ENCODE peak calls at places on chromosomes 13 and 19, in ten cellular contexts. Z, I, U, G, N, T, V, C, L and B are unnamed samples.

GRCh38 chr13:107466326-107466725 is 749.0 kb downstream of the LIG4 start:
- DNase-seq in V (no peak), T (no peak), N (no peak), Z (no peak), G (no peak), I (no peak), L (no peak), U (no peak), C (no peak), B (no peak)

GRCh38 chr13:114146629-114147028 is 14.2 kb upstream of the RASA3 start:
- DNase-seq in V (peak), Z (peak), I (no peak), U (no peak), T (no peak), C (no peak), N (no peak), L (no peak), G (no peak), B (no peak)

GRCh38 chr19:40933025-40933424 is 51.0 kb upstream of the CYP2A7 start:
- DNase-seq in G (no peak), L (no peak), T (no peak), I (peak), V (peak), N (no peak), Z (no peak), U (no peak), C (no peak), B (no peak)

GRCh38 chr13:48843630-48844380 is 131.9 kb upstream of the FNDC3A start:
- DNase-seq in C (no peak), N (no peak), G (no peak), V (no peak), Z (no peak), T (no peak), I (no peak), U (no peak), L (no peak), B (no peak)

GRCh38 chr19:58079792-58080191 is 18.2 kb downstream of the ZSCAN18 start:
- DNase-seq in C (no peak), G (no peak), V (no peak), Z (no peak), I (no peak), L (no peak), T (no peak), U (no peak), N (no peak), B (no peak)

GRCh38 chr19:52936151-52936957 is 13.1 kb upstream of the ZNF888 start:
- DNase-seq in I (no peak), Z (no peak), T (no peak), C (no peak), U (no peak), N (no peak), G (peak), V (no peak), L (no peak), B (peak)

GRCh38 chr13:99527346-99527745 is 26.1 kb downstream of the TM9SF2 start:
- DNase-seq in N (no peak), T (no peak), L (no peak), Z (no peak), G (no peak), C (no peak), I (no peak), U (no peak), V (no peak), B (no peak)

GRCh38 chr19:55173717-55174409 is 6.2 kb downstream of the SYT5 start:
- DNase-seq in Z (no peak), C (no peak), G (peak), V (peak), U (no peak), I (peak), L (peak), N (no peak), T (no peak), B (no peak)

DNA sequence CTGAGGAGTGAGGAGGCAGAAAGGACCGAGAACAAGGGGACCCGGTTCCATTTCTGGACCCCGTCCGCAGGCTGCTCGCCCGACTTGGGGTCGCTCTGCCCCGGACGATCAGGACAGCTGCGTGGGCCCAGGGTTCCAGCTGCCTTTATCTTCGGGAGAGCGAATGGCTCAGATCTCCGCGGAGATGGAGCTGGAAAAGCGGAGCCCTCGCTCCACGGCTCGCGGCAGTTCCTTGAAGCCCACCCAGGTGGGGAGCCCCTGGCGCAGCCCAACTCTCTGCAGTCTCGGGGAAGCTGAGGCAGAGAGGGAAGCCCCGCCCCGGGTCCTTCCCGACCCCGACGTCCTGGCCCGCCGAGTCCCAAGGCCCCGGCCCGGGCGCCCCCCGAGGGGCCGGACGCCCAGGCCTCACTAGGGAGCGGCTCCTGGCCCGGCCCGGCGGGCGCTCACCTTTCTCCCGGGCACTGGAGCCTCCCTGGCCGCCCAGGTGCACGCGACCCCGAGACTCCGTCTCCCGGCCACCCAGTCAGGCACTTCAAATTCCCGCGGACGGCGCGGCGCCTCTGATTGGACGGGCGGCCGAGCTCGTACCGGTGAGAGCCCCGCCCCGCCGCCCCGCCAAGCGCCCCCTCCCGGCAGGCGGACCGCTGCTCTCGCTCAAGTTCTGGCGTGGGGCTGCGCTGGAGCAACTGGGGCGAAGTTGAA is 485.7 kb downstream of the UQCRFS1 start:
- DNase-seq in U (no peak), T (peak), G (no peak), N (no peak), V (peak), I (no peak), L (peak), C (no peak), Z (no peak), B (no peak)
- TF ChIP-seq CTCF in U (no peak), T (no peak), G (peak), N (no peak), V (peak), I (no peak), L (no peak), C (no peak), Z (no peak), B (no peak)

GRCh38 chr19:39832341-39833083 is 1.4 kb downstream of the DYRK1B start:
- DNase-seq in Z (no peak), V (no peak), U (no peak), I (no peak), C (no peak), T (no peak), G (no peak), N (no peak), L (no peak), B (no peak)

GRCh38 chr19:39831679-39832078 is 2.3 kb downstream of the DYRK1B start:
- DNase-seq in L (no peak), T (no peak), V (no peak), G (no peak), C (no peak), N (no peak), I (no peak), U (no peak), Z (no peak), B (no peak)

GRCh38 chr19:39833160-39833463 is 850 bp downstream of the DYRK1B start:
- DNase-seq in N (no peak), L (no peak), V (no peak), C (no peak), G (no peak), I (no peak), U (no peak), T (no peak), Z (no peak), B (no peak)

GRCh38 chr19:39834287-39834841 is 402 bp upstream of the DYRK1B start:
- DNase-seq in C (no peak), G (no peak), I (no peak), V (no peak), Z (no peak), U (no peak), L (no peak), N (no peak), T (no peak), B (no peak)

GRCh38 chr19:39833464-39834286 is at the start of gene DYRK1B:
- DNase-seq in C (peak), U (peak), I (peak), N (peak), V (peak), Z (peak), G (peak), L (peak), T (peak), B (peak)
- TF ChIP-seq POLR2A in C (peak), U (no peak), I (peak), N (no peak), V (no peak), Z (peak), G (peak), L (no peak), T (no peak), B (no peak)

DNA sequence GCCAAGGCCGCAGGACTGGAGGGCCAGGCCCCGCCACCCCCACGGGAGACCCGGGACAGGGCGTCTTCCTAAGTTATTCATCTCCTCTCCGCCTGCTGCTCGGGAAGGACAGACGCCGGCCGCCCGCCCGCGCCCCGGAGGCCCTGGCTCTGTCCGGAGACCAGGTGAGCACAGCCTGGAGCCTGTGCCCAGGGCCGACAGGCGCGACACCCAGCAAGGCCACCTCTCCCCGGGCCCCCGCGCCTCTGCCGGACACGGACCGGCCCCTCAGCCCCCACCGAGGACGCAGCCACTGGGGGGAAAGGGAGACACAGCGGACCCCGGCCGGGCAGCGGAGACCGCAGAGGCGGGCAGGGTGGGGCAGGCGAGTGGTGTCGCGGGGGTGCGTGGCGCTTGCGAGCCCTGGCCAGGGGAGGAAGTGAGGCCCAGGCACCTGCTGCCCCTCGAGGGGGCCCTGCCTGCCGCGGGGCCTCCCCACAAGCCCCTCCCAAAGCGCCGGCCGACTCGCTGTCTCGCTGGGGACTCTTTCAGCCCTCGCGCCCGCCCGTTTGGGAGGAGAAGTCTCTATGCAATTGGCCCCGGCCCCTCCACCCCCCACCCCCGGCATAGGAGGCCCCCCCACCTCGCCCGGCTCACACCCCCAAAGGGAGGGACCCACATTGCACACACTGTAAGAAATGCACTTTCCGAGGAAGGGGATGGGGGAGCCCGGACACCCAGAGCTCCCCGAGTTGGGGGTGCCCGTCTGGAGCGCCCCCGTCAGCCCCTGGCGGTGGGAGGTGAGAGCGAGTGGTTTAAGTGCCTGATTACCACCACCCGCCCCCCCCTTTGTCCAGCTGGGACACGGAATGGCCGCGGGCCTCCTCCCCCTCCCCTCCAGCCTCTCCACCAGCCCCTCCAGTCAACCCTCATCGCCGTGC is 17.0 kb downstream of the SMIM24 start:
- DNase-seq in I (no peak), T (no peak), G (no peak), C (no peak), L (no peak), N (no peak), V (peak), U (no peak), Z (no peak), B (no peak)
- TF ChIP-seq CTCF in I (no peak), T (no peak), G (no peak), C (no peak), L (no peak), N (no peak), V (peak), U (no peak), Z (no peak), B (no peak)

GRCh38 chr13:51452391-51453307 is at the start of gene INTS6:
- DNase-seq in L (peak), V (peak), T (peak), I (peak), C (peak), U (peak), N (peak), G (peak), Z (peak), B (peak)
- TF ChIP-seq POLR2A in L (peak), V (peak), T (peak), I (peak), C (peak), U (peak), N (peak), G (peak), Z (peak), B (peak)